ENCODE peak calls at places on chromosomes 1 and 21, in five cellular contexts. Q is astrocyte of the spinal cord, U is cardiac fibroblast, N is lower leg skin, L is MM.1S. D is an unnamed sample.

GRCh38 chr1:197787056-197787455 is 11.8 kb upstream of the DENND1B start:
- DNase-seq in Q (no peak), U (peak; percentile 35), N (no peak), L (no peak), D (peak; percentile 8)

GRCh38 chr1:20495661-20496060 is 9.7 kb upstream of the CAMK2N1 start:
- DNase-seq in Q (no peak), U (no peak), N (no peak), L (no peak), D (no peak)

GRCh38 chr1:68291763-68292384 is 59.6 kb upstream of the WLS start:
- DNase-seq in Q (peak; percentile 14), U (peak; percentile 20), N (no peak), L (peak; percentile 79), D (peak; percentile 71)

GRCh38 chr1:18557621-18558465 is 72.8 kb upstream of the PAX7 start:
- DNase-seq in Q (no peak), U (peak; percentile 3), N (no peak), L (no peak), D (no peak)

GRCh38 chr1:150256549-150257341 is 829 bp upstream of the CA14 start:
- DNase-seq in Q (no peak), U (no peak), N (no peak), L (no peak), D (peak; percentile 24)

GRCh38 chr1:180026556-180026955 is 71.9 kb downstream of the CEP350 start:
- DNase-seq in Q (peak; percentile 39), U (peak; percentile 79), N (no peak), L (no peak), D (no peak)

GRCh38 chr1:9250586-9251381 is 16.2 kb downstream of the H6PD start:
- DNase-seq in Q (peak; percentile 39), U (no peak), N (no peak), L (no peak), D (peak; percentile 40)

GRCh38 chr1:217605390-217605789 is 25.5 kb downstream of the GPATCH2 start:
- DNase-seq in Q (no peak), U (peak; percentile 46), N (no peak), L (no peak), D (no peak)

GRCh38 chr1:39418223-39418622 is 73.2 kb upstream of the BMP8A start:
- DNase-seq in Q (peak; percentile 73), U (no peak), N (no peak), L (no peak), D (no peak)

GRCh38 chr1:92749024-92749634 is 35.8 kb downstream of the EVI5 start:
- DNase-seq in Q (peak; percentile 41), U (peak; percentile 84), N (peak; percentile 20), L (peak; percentile 62), D (peak; percentile 75)

GRCh38 chr1:93668121-93668520 is 13.5 kb downstream of the BCAR3 start:
- DNase-seq in Q (no peak), U (no peak), N (no peak), L (no peak), D (peak; percentile 93)

GRCh38 chr1:167791281-167792209 is 69.8 kb downstream of the MPZL1 start:
- DNase-seq in Q (peak; percentile 47), U (peak; percentile 99), N (peak; percentile 76), L (no peak), D (peak; percentile 97)

GRCh38 chr1:22122273-22123070 is 20.4 kb downstream of the WNT4 start:
- DNase-seq in Q (no peak), U (no peak), N (no peak), L (no peak), D (no peak)

GRCh38 chr1:19113362-19114092 is 96.5 kb downstream of the UBR4 start:
- DNase-seq in Q (peak; percentile 41), U (peak; percentile 44), N (no peak), L (peak; percentile 36), D (no peak)

GRCh38 chr1:18256318-18257235 is 149.0 kb downstream of the IGSF21 start:
- DNase-seq in Q (peak; percentile 2), U (peak; percentile 8), N (no peak), L (peak; percentile 36), D (peak; percentile 7)

GRCh38 chr21:26099610-26100219 is 70.9 kb downstream of the APP start:
- DNase-seq in Q (peak; percentile 73), U (no peak), N (no peak), L (no peak), D (peak; percentile 71)

GRCh38 chr1:18817316-18817715 is 42.1 kb downstream of the TAS1R2 start:
- DNase-seq in Q (no peak), U (no peak), N (no peak), L (no peak), D (no peak)

GRCh38 chr1:114610546-114611245 is 29.3 kb upstream of the BCAS2 start:
- DNase-seq in Q (peak; percentile 10), U (peak; percentile 70), N (peak; percentile 39), L (no peak), D (peak; percentile 14)

GRCh38 chr1:41626616-41627375 is 142.3 kb upstream of the EDN2 start:
- DNase-seq in Q (no peak), U (peak; percentile 53), N (no peak), L (no peak), D (no peak)

GRCh38 chr1:29883986-29884385 is 647.7 kb downstream of the PTPRU start:
- DNase-seq in Q (no peak), U (no peak), N (no peak), L (no peak), D (no peak)
- TF ChIP-seq CTCF in Q (no peak), U (no peak), N (no peak), L (no peak), D (no peak)

GRCh38 chr21:41832230-41833137 is 46.7 kb downstream of the PRDM15 start:
- DNase-seq in Q (no peak), U (no peak), N (no peak), L (peak; percentile 28), D (no peak)
- H3K4me3 ChIP-seq in Q (no peak overlapping the region), U (no peak overlapping the region), N (no peak overlapping the region), L (no peak overlapping the region), D (no peak overlapping the region)

GRCh38 chr21:44509539-44509938 is 30.5 kb downstream of the KRTAP10-1 start:
- DNase-seq in Q (no peak), U (no peak), N (peak; percentile 28), L (peak; percentile 47), D (no peak)
- TF ChIP-seq CTCF in Q (no peak), U (no peak), N (no peak), L (peak; percentile 61), D (no peak)

DNA sequence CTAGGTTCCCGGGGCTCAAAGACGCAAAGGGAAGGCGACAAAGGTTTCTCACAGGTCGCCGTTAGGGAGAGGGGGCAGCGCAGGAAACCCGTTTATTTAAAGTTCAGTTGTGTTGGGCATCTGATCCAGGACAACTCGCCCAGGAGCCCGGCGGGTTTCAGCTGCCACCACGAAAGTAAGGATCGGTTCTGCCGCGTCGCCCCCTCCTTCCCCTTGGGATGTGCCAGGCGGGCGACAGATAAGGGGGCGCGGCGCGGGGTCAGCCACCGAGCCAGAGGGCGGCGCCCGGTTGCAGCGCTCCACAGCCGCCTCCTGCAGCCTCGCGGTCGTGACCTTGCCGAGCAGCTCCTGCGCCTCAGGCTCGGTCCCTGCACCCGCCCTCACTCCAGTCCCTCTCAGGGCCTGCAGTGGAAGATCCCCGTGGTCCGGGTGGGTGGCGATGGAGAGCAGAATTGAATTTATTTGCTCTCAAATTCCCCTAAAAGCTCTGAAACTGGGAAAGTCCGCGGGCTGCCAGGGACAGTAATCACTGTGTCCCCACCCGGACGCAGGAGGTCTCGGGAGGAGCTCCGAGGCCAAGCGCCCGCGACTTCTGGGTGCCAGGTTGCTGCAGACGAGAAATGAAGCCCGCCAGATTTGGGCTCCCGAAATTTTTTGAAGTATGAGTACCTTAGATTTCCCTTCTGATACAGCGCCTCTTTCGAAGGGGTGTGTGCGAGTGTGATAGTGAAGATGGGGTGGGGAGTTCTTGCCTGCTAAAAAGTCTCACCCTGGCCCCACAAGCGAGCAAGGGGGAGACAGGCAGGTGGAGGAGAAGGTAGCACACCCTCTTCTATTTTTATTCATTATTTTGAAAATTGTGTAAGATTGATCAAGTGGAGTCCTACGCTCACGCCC is 28.4 kb upstream of the NFIA start:
- DNase-seq in Q (no peak), U (no peak), N (no peak), L (no peak), D (no peak)
- H3K4me3 ChIP-seq in Q (no peak overlapping the region), U (peak overlapping the region; percentile 26), N (peak overlapping the region; percentile 16), L (peak overlapping the region; percentile 61), D (peak overlapping the region; percentile 44)

DNA sequence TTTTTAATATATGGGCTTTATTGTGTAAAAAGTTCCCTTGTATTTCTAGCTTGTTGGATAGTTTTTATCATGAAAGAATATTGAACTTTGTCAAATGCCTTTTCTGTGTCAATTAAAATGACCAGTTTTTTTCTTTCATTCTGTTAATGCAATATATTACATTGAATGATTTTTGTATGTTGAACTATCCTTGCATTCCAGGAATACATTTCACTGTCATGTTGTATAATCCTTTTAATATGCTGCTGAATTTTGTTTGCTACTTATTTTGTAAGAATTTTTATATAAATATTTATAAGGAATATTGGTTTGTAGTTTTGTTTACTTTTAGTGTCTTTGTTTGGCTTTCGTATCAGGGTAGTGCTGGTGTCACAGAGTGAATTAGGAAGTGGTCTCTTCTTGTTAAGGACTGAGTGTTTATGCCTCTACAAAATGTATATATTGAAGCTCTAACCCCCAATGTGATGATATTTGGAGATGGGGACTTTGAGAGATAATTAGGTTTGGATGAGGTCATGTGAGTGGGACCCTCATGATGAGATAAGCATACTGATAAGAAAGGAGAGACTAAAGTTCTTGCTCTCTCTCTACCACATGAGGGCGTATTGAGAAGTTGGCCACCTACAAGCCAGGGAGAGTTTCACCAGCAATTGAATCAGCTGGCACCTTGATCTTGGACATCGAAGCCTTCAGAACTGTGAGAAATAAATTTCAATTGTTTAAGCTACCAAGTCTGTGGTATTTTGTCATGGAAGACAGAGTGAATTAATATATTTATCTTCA is 12.0 kb upstream of the SLAMF6 start:
- DNase-seq in Q (no peak), U (no peak), N (no peak), L (no peak), D (no peak)
- TF ChIP-seq CTCF in Q (no peak), U (no peak), N (no peak), L (peak; percentile 20), D (no peak)

GRCh38 chr1:175132456-175132855 is 60.1 kb downstream of the KIAA0040 start:
- DNase-seq in Q (peak; percentile 12), U (peak; percentile 45), N (no peak), L (no peak), D (peak; percentile 33)
- H3K4me3 ChIP-seq in Q (no peak overlapping the region), U (no peak overlapping the region), N (no peak overlapping the region), L (no peak overlapping the region), D (no peak overlapping the region)